ENCODE peak calls at places on chromosomes 7 and 10, in six cellular contexts. D is GM13976; X is left ventricle myocardium inferior; M is CD8-positive, alpha-beta T cell; R is GM12864; W is brain microvascular endothelial cell. O is an unnamed sample.

GRCh38 chr10:103451091-103451801 is 924 bp downstream of the CALHM2 start:
- DNase-seq in D (peak), X (peak), W (no peak), M (peak), R (no peak), O (peak)

GRCh38 chr7:151808296-151809155 is 68.4 kb downstream of the PRKAG2 start:
- DNase-seq in R (no peak), X (no peak), M (no peak), D (no peak), W (no peak), O (peak)

GRCh38 chr7:88509341-88509740 is 202.6 kb upstream of the STEAP4 start:
- DNase-seq in R (no peak), M (no peak), X (no peak), D (no peak), W (no peak), O (no peak)

GRCh38 chr10:127880557-127880956 is 12.2 kb downstream of the CLRN3 start:
- DNase-seq in D (no peak), M (no peak), R (no peak), W (no peak), X (no peak), O (no peak)

GRCh38 chr10:12902135-12902572 is 99.4 kb downstream of the CCDC3 start:
- DNase-seq in W (peak), D (peak), X (peak), R (peak), M (no peak), O (peak)

GRCh38 chr10:131233611-131234258 is 77.8 kb downstream of the TCERG1L start:
- DNase-seq in X (no peak), R (no peak), W (no peak), D (no peak), M (no peak), O (no peak)

GRCh38 chr7:30926323-30926722 is 14.7 kb downstream of the AQP1 start:
- DNase-seq in R (no peak), M (no peak), W (no peak), X (no peak), D (peak), O (no peak)

GRCh38 chr7:134320201-134320600 is 3.5 kb upstream of the SLC35B4 start:
- DNase-seq in W (peak), X (no peak), D (no peak), M (no peak), R (no peak), O (no peak)

GRCh38 chr10:122287584-122287983 is 16.5 kb downstream of the BTBD16 start:
- DNase-seq in M (no peak), D (no peak), R (no peak), W (no peak), X (no peak), O (no peak)

GRCh38 chr7:27739301-27739913 is 555 bp upstream of the TAX1BP1 start:
- DNase-seq in W (no peak), X (peak), R (no peak), D (peak), M (no peak), O (no peak)

GRCh38 chr7:44281811-44282600 is 43.4 kb downstream of the CAMK2B start:
- DNase-seq in D (no peak), M (no peak), X (peak), W (no peak), R (no peak), O (no peak)

GRCh38 chr7:151135525-151135845 is 32.0 kb downstream of the GBX1 start:
- DNase-seq in X (peak), W (no peak), R (no peak), M (no peak), D (no peak), O (no peak)

GRCh38 chr7:34354906-34355305 is 303.1 kb upstream of the NPSR1 start:
- DNase-seq in X (no peak), R (no peak), W (peak), M (no peak), D (no peak), O (peak)

GRCh38 chr7:92702535-92702934 is 112.3 kb upstream of the FAM133B start:
- DNase-seq in R (no peak), X (no peak), M (no peak), D (no peak), W (no peak), O (no peak)

GRCh38 chr7:31860925-31861324 is 173.9 kb downstream of the PPP1R17 start:
- DNase-seq in X (no peak), R (no peak), W (no peak), D (no peak), M (no peak), O (no peak)

GRCh38 chr7:155300641-155301452 is 3.2 kb downstream of the INSIG1 start:
- DNase-seq in X (no peak), M (no peak), W (no peak), D (no peak), R (no peak), O (no peak)

GRCh38 chr10:58143944-58144343 is 123.8 kb downstream of the IPMK start:
- DNase-seq in M (no peak), R (no peak), D (no peak), W (no peak), X (no peak), O (no peak)

GRCh38 chr7:144836545-144836842 is 641 bp upstream of the TPK1 start:
- DNase-seq in R (no peak), D (no peak), W (no peak), M (no peak), X (no peak), O (no peak)

GRCh38 chr10:18005445-18005780 is 53.7 kb downstream of the SLC39A12 start:
- DNase-seq in R (no peak), M (no peak), D (no peak), W (no peak), X (no peak), O (no peak)

GRCh38 chr7:142797342-142797798 is 26.6 kb downstream of the PRSS2 start:
- DNase-seq in X (no peak), M (no peak), R (no peak), W (no peak), D (no peak), O (no peak)

GRCh38 chr10:122981066-122981464 is 864 bp downstream of the PSTK start:
- DNase-seq in R (no peak), W (peak), X (no peak), D (peak), M (no peak), O (peak)

GRCh38 chr10:35613597-35614226 is 8.6 kb downstream of the GJD4 start:
- DNase-seq in D (no peak), R (no peak), X (no peak), M (no peak), W (peak), O (peak)

GRCh38 chr10:110040767-110041478 is 33.1 kb downstream of the ADD3 start:
- DNase-seq in M (no peak), X (no peak), W (peak), R (no peak), D (no peak), O (no peak)

GRCh38 chr7:85489498-85489897 is 302.6 kb upstream of the SEMA3D start:
- DNase-seq in M (no peak), D (no peak), R (no peak), W (peak), X (no peak), O (no peak)

GRCh38 chr7:74483402-74484336 is 30.0 kb downstream of the GTF2IRD1 start:
- DNase-seq in W (peak), D (no peak), M (no peak), R (no peak), X (no peak), O (peak)

GRCh38 chr7:152424348-152425108 is 11.3 kb downstream of the KMT2C start:
- DNase-seq in D (no peak), X (no peak), R (no peak), M (no peak), W (peak), O (no peak)

GRCh38 chr7:4100148-4100547 is 581.9 kb upstream of the FOXK1 start:
- DNase-seq in X (no peak), M (no peak), R (no peak), W (no peak), D (no peak), O (no peak)

GRCh38 chr7:69018200-69018599 is 580.1 kb upstream of the AUTS2 start:
- DNase-seq in M (no peak), R (no peak), W (no peak), D (no peak), X (no peak), O (no peak)

GRCh38 chr7:159103382-159104187 is 41.1 kb downstream of the VIPR2 start:
- DNase-seq in R (no peak), X (no peak), M (no peak), D (no peak), W (no peak), O (no peak)

DNA sequence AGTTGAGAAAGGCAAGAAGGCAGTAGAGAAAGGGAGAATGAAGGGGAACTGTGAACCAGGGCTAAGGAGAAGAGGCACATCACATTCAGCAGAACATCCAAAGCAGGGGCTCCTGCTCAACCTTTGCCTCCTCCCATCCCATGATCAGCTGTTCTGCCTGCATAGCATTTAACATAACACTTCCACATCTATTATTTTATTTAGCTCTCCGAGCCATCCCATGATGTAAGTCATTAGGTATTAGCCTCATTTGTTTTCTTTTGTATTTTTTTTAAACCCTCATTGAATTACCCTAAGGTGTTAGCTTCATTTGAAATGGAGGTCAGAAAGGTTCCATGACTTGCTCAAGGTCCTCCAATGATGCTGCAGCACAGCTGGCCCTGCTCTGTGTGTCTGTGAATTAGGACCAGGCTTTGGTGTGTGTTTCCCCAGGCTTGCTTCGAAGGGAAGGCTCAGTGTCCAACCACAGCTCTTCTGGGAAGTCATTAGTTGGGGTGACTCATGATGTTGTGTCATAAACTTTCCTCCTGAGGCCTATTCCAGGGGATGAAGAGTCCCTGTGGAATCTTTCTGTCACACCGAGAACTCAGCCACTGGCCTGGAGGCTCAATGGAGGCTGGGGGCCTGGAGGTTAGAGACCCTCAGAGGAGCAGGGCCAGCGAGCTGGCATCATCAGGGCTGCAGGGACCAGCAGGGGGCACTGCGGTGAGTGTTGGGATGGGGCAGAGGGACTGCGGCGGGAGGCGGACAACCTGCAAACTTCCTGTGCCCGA is 16.5 kb downstream of the NPFFR1 start:
- DNase-seq in X (no peak), D (no peak), W (peak), M (no peak), R (no peak), O (peak)
- TF ChIP-seq CTCF in X (peak), D (peak), W (peak), M (no peak), R (peak), O (peak)

DNA sequence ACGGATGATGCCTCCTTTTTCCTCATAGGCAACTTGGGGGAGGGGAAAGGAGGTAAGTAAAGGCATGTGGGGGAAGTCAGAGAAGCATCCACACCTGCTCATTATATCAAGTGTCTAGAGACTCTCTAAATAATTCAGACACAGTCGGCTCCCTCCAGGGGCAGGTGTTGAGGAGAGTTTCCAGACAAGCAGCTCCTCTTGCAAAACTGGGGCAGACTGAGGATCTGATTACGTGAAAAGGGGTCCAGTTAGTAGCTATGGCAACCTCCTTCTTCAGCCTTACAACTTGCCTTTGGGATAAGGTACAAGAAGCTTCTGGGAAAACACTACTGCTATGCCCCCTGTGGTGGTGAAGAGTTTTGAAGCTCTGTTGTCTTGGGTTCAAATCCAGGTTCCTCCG is 39.0 kb upstream of the SORBS1 start:
- DNase-seq in W (no peak), R (no peak), X (no peak), M (no peak), D (no peak), O (no peak)
- TF ChIP-seq CTCF in W (no peak), R (no peak), X (no peak), M (no peak), D (no peak), O (no peak)

DNA sequence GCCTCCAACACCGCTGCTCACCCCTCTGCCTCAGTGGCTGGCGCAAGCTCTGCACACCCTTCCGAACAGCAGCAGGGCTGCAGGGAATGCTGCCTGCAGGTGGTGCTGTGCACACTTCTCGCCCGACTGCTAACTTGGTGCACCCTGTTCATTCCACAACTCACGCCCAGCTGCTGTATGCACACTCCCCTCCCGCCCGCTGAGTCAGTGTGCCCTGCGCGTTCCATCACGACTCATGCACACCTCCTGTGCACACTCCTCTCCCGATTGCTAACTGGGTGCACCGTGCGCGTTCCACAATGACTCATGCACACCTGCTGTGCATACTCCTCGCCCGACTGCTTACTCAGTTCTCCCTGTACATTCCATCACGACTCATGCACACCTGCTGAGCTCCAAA is 21.5 kb downstream of the ADARB2 start:
- DNase-seq in R (no peak), M (no peak), D (peak), W (no peak), X (no peak), O (peak)
- TF ChIP-seq CTCF in R (peak), M (no peak), D (peak), W (no peak), X (peak), O (peak)

GRCh38 chr7:11570922-11571550 is 261.0 kb downstream of the THSD7A start:
- DNase-seq in D (no peak), M (no peak), R (no peak), W (no peak), X (no peak), O (no peak)
- TF ChIP-seq CTCF in D (no peak), M (no peak), R (no peak), W (no peak), X (no peak), O (no peak)

GRCh38 chr7:29243777-29244655 is 49.4 kb downstream of the CHN2 start:
- DNase-seq in X (no peak), M (no peak), W (no peak), D (no peak), R (no peak), O (no peak)
- TF ChIP-seq CTCF in X (peak), M (no peak), W (peak), D (no peak), R (peak), O (no peak)

GRCh38 chr10:10320981-10321380 is 696.7 kb upstream of the CELF2 start:
- DNase-seq in X (no peak), D (no peak), W (peak), M (no peak), R (no peak), O (peak)

GRCh38 chr10:10317151-10317550 is 700.5 kb upstream of the CELF2 start:
- DNase-seq in X (no peak), D (no peak), R (no peak), W (no peak), M (no peak), O (no peak)

GRCh38 chr10:10313099-10313875 is 704.4 kb upstream of the CELF2 start:
- DNase-seq in D (no peak), R (no peak), W (peak), X (no peak), M (no peak), O (no peak)

GRCh38 chr10:10311966-10312365 is 705.7 kb upstream of the CELF2 start:
- DNase-seq in D (no peak), W (no peak), X (no peak), R (no peak), M (no peak), O (no peak)

DNA sequence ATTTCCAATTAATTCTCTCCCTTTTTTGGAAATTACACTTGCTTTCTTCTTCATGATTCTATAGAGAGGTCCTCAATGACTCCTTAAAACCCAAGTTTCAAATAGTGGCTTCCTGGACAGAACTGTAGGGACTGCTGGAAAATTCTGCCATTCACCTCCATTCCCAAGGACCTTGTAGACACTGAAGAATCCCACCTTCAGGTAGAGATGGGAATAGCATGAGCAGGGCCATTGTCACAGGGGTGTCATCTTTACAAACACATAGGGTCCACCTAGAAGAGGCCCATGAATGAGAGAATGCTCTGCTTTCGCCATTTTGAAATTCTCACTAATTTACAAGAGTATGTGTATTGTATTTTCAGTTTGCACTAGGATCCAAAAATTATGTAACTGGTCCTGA is 701.7 kb upstream of the CELF2 start:
- DNase-seq in X (no peak), M (no peak), W (no peak), D (no peak), R (no peak), O (no peak)
- TF ChIP-seq CTCF in X (no peak), M (no peak), W (no peak), D (no peak), R (no peak), O (no peak)

O was measured in MCF 10A.